ENCODE peak calls at places on chromosome 5, in four cellular contexts. P is AG08396, N is neural crest cell, K is lower lobe of right lung. Z is an unnamed sample.

GRCh38 chr5:150053231-150053626 is 33.1 kb downstream of the CSF1R start:
- DNase-seq in P (peak), N (no peak), K (no peak), Z (no peak)

GRCh38 chr5:125140855-125141254 is 394.4 kb upstream of the ZNF608 start:
- DNase-seq in P (peak), N (no peak), K (no peak), Z (peak)

GRCh38 chr5:65825388-65826328 is 100.7 kb upstream of the ERBIN start:
- DNase-seq in P (no peak), N (no peak), K (no peak), Z (no peak)

GRCh38 chr5:3010953-3011763 is 259.7 kb upstream of the IRX2 start:
- DNase-seq in N (no peak), K (no peak), P (no peak), Z (no peak)

GRCh38 chr5:137376127-137376526 is 123.0 kb downstream of the SPOCK1 start:
- DNase-seq in N (no peak), P (no peak), K (peak), Z (no peak)

GRCh38 chr5:152052470-152052869 is 127.8 kb upstream of the GLRA1 start:
- DNase-seq in N (no peak), K (no peak), P (no peak), Z (no peak)

GRCh38 chr5:65010841-65011240 is 242.1 kb downstream of the CWC27 start:
- DNase-seq in K (no peak), N (no peak), P (no peak), Z (no peak)

GRCh38 chr5:42784132-42784531 is 27.5 kb downstream of the CCDC152 start:
- DNase-seq in K (no peak), P (no peak), N (no peak), Z (no peak)

GRCh38 chr5:169716287-169716686 is 79.2 kb downstream of the DOCK2 start:
- DNase-seq in K (no peak), N (no peak), P (peak), Z (no peak)

GRCh38 chr5:68898961-68899471 is 194.8 kb upstream of the SLC30A5 start:
- DNase-seq in N (no peak), K (no peak), P (no peak), Z (peak)

GRCh38 chr5:76818844-76819831 is at the start of gene F2RL1:
- DNase-seq in P (peak), K (peak), N (no peak), Z (no peak)

GRCh38 chr5:17837757-17838156 is 203.5 kb downstream of the TAF11L14 start:
- DNase-seq in K (no peak), N (no peak), P (no peak), Z (no peak)

GRCh38 chr5:68172314-68172713 is 43.2 kb upstream of the PIK3R1 start:
- DNase-seq in N (no peak), P (no peak), K (no peak), Z (no peak)

GRCh38 chr5:113381791-113382190 is 53.0 kb downstream of the TSSK1B start:
- DNase-seq in P (no peak), K (no peak), N (no peak), Z (no peak)

GRCh38 chr5:111061618-111062017 is 9.9 kb upstream of the TSLP start:
- DNase-seq in P (no peak), K (no peak), N (no peak), Z (no peak)

GRCh38 chr5:141084487-141084989 is 9.9 kb upstream of the PCDHB2 start:
- DNase-seq in K (no peak), P (peak), N (no peak), Z (peak)

GRCh38 chr5:18216729-18217128 is 582.5 kb downstream of the TAF11L14 start:
- DNase-seq in P (no peak), K (no peak), N (no peak), Z (no peak)

GRCh38 chr5:84688566-84688965 is 303.9 kb upstream of the EDIL3 start:
- DNase-seq in P (peak), K (no peak), N (no peak), Z (peak)

GRCh38 chr5:149857499-149857898 is 87.1 kb downstream of the PDE6A start:
- DNase-seq in N (no peak), K (peak), P (no peak), Z (no peak)

GRCh38 chr5:74538206-74538661 is 102.3 kb downstream of the ENC1 start:
- DNase-seq in P (peak), K (peak), N (no peak), Z (peak)

GRCh38 chr5:73945505-73945904 is 319.5 kb downstream of the ARHGEF28 start:
- DNase-seq in K (no peak), P (no peak), N (no peak), Z (no peak)

GRCh38 chr5:179762079-179762780 is 29.6 kb downstream of the MAML1 start:
- DNase-seq in N (no peak), P (no peak), K (no peak), Z (peak)

GRCh38 chr5:107618233-107618632 is 52.5 kb downstream of the EFNA5 start:
- DNase-seq in K (no peak), N (no peak), P (no peak), Z (no peak)

GRCh38 chr5:57482671-57483106 is at the start of gene ACTBL2:
- DNase-seq in N (no peak), K (no peak), P (peak), Z (no peak)

GRCh38 chr5:154647760-154648143 is 107.4 kb upstream of the LARP1 start:
- DNase-seq in N (no peak), K (no peak), P (no peak), Z (no peak)